ENCODE peak calls at places on chromosome 17, in four cellular contexts. One of them, this sample, is unnamed.

GRCh38 chr17:17835415-17836249 is 1.2 kb downstream of the SREBF1 start:
- DNase-seq in MG63: no peak
- DNase-seq in naive thymus-derived CD4-positive, alpha-beta T cell: no peak
- DNase-seq in Peyer's patch: no peak
- DNase-seq in this sample: no peak

GRCh38 chr17:32567511-32567910 is 80.7 kb downstream of the CDK5R1 start:
- DNase-seq in MG63: no peak
- DNase-seq in naive thymus-derived CD4-positive, alpha-beta T cell: no peak
- DNase-seq in Peyer's patch: no peak
- DNase-seq in this sample: no peak

GRCh38 chr17:50953831-50954601 is 87.9 kb upstream of the TOB1 start:
- DNase-seq in MG63: no peak
- DNase-seq in naive thymus-derived CD4-positive, alpha-beta T cell: no peak
- DNase-seq in Peyer's patch: no peak
- DNase-seq in this sample: peak; percentile 91

GRCh38 chr17:11506635-11507034 is 91.6 kb upstream of the DNAH9 start:
- DNase-seq in MG63: peak; percentile 16
- DNase-seq in naive thymus-derived CD4-positive, alpha-beta T cell: no peak
- DNase-seq in Peyer's patch: no peak
- DNase-seq in this sample: no peak

GRCh38 chr17:41352597-41353366 is 2.2 kb upstream of the KRT33A start:
- DNase-seq in MG63: no peak
- DNase-seq in naive thymus-derived CD4-positive, alpha-beta T cell: no peak
- DNase-seq in Peyer's patch: no peak
- DNase-seq in this sample: no peak

GRCh38 chr17:36505171-36505570 is 18.7 kb downstream of the ZNHIT3 start:
- DNase-seq in MG63: no peak
- DNase-seq in naive thymus-derived CD4-positive, alpha-beta T cell: no peak
- DNase-seq in Peyer's patch: no peak
- DNase-seq in this sample: no peak

GRCh38 chr17:8189041-8189710 is 804 bp downstream of the BORCS6 start:
- DNase-seq in MG63: no peak
- DNase-seq in naive thymus-derived CD4-positive, alpha-beta T cell: peak; percentile 21
- DNase-seq in Peyer's patch: peak; percentile 73
- DNase-seq in this sample: no peak

GRCh38 chr17:74554909-74555308 is 9.0 kb upstream of the CD300C start:
- DNase-seq in MG63: no peak
- DNase-seq in naive thymus-derived CD4-positive, alpha-beta T cell: no peak
- DNase-seq in Peyer's patch: no peak
- DNase-seq in this sample: no peak

GRCh38 chr17:64773836-64774761 is 112.0 kb upstream of the SMURF2 start:
- DNase-seq in MG63: peak; percentile 65
- DNase-seq in naive thymus-derived CD4-positive, alpha-beta T cell: no peak
- DNase-seq in Peyer's patch: peak; percentile 88
- DNase-seq in this sample: peak; percentile 81

GRCh38 chr17:34177642-34178041 is 77.4 kb upstream of the CCL2 start:
- DNase-seq in MG63: no peak
- DNase-seq in naive thymus-derived CD4-positive, alpha-beta T cell: no peak
- DNase-seq in Peyer's patch: no peak
- DNase-seq in this sample: no peak

DNA sequence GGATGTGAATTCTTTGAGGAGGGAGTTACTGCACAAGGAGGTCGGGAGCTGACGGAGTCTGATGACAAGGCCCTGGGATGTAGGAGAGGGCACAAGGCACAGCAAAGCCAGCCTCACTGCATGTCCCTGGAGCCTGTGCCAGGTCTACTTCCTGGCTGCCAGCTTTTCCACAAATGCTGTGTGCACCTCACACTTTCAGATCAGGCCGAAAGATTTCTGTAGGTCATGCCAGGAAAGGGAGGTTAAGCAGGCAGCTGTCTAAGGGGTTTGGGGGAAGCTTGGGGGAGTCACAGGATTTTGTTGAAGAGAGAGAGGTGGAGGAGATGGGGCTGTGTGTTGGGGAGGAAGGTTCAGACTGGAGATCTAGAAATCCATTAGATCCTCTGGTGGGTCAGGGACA is 792.5 kb downstream of the KCNJ18 start:
- DNase-seq in MG63: no peak
- DNase-seq in naive thymus-derived CD4-positive, alpha-beta T cell: no peak
- DNase-seq in Peyer's patch: no peak
- DNase-seq in this sample: no peak
- H3K9me3 ChIP-seq in MG63: no peaks in the 10 kb centered on the region
- H3K9me3 ChIP-seq in naive thymus-derived CD4-positive, alpha-beta T cell: peaks cover 20% of the 10 kb centered on the region
- H3K9me3 ChIP-seq in Peyer's patch: no peaks in the 10 kb centered on the region
- H3K9me3 ChIP-seq in this sample: no peaks in the 10 kb centered on the region

GRCh38 chr17:10077561-10078299 is 120.7 kb downstream of the GAS7 start:
- DNase-seq in MG63: no peak
- DNase-seq in naive thymus-derived CD4-positive, alpha-beta T cell: no peak
- DNase-seq in Peyer's patch: no peak
- DNase-seq in this sample: no peak
- H3K9me3 ChIP-seq in MG63: peaks cover 6% of the 10 kb centered on the region
- H3K9me3 ChIP-seq in naive thymus-derived CD4-positive, alpha-beta T cell: no peaks in the 10 kb centered on the region
- H3K9me3 ChIP-seq in Peyer's patch: no peaks in the 10 kb centered on the region
- H3K9me3 ChIP-seq in this sample: no peaks in the 10 kb centered on the region

GRCh38 chr17:22692066-22692800 is 999.9 kb downstream of the KCNJ18 start:
- DNase-seq in MG63: no peak
- DNase-seq in naive thymus-derived CD4-positive, alpha-beta T cell: no peak
- DNase-seq in Peyer's patch: no peak
- DNase-seq in this sample: no peak

GRCh38 chr17:22692801-22693171 is 1000.5 kb downstream of the KCNJ18 start:
- DNase-seq in MG63: no peak
- DNase-seq in naive thymus-derived CD4-positive, alpha-beta T cell: no peak
- DNase-seq in Peyer's patch: no peak
- DNase-seq in this sample: no peak

GRCh38 chr17:22694362-22695227 is 1002.3 kb downstream of the KCNJ18 start:
- DNase-seq in MG63: no peak
- DNase-seq in naive thymus-derived CD4-positive, alpha-beta T cell: no peak
- DNase-seq in Peyer's patch: no peak
- DNase-seq in this sample: no peak

GRCh38 chr17:22695228-22695619 is 1002.9 kb downstream of the KCNJ18 start:
- DNase-seq in MG63: no peak
- DNase-seq in naive thymus-derived CD4-positive, alpha-beta T cell: no peak
- DNase-seq in Peyer's patch: no peak
- DNase-seq in this sample: no peak
- H3K9me3 ChIP-seq in MG63: no peaks in the 10 kb centered on the region
- H3K9me3 ChIP-seq in naive thymus-derived CD4-positive, alpha-beta T cell: peaks cover 23% of the 10 kb centered on the region
- H3K9me3 ChIP-seq in Peyer's patch: no peaks in the 10 kb centered on the region
- H3K9me3 ChIP-seq in this sample: peaks cover 2% of the 10 kb centered on the region

GRCh38 chr17:21679256-21680146 is 12.8 kb upstream of the KCNJ18 start:
- DNase-seq in MG63: no peak
- DNase-seq in naive thymus-derived CD4-positive, alpha-beta T cell: no peak
- DNase-seq in Peyer's patch: peak; percentile 44
- DNase-seq in this sample: peak; percentile 53
- H3K9me3 ChIP-seq in MG63: no peaks in the 10 kb centered on the region
- H3K9me3 ChIP-seq in naive thymus-derived CD4-positive, alpha-beta T cell: no peaks in the 10 kb centered on the region
- H3K9me3 ChIP-seq in Peyer's patch: no peaks in the 10 kb centered on the region
- H3K9me3 ChIP-seq in this sample: no peaks in the 10 kb centered on the region

GRCh38 chr17:869067-869466 is 86.9 kb downstream of the MRM3 start:
- DNase-seq in MG63: peak; percentile 86
- DNase-seq in naive thymus-derived CD4-positive, alpha-beta T cell: no peak
- DNase-seq in Peyer's patch: no peak
- DNase-seq in this sample: no peak

GRCh38 chr17:872843-873242 is 90.7 kb downstream of the MRM3 start:
- DNase-seq in MG63: no peak
- DNase-seq in naive thymus-derived CD4-positive, alpha-beta T cell: no peak
- DNase-seq in Peyer's patch: no peak
- DNase-seq in this sample: no peak

GRCh38 chr17:867896-868489 is 85.8 kb downstream of the MRM3 start:
- DNase-seq in MG63: no peak
- DNase-seq in naive thymus-derived CD4-positive, alpha-beta T cell: no peak
- DNase-seq in Peyer's patch: no peak
- DNase-seq in this sample: no peak

GRCh38 chr17:871731-872517 is 89.8 kb downstream of the MRM3 start:
- DNase-seq in MG63: no peak
- DNase-seq in naive thymus-derived CD4-positive, alpha-beta T cell: peak; percentile 18
- DNase-seq in Peyer's patch: no peak
- DNase-seq in this sample: no peak

DNA sequence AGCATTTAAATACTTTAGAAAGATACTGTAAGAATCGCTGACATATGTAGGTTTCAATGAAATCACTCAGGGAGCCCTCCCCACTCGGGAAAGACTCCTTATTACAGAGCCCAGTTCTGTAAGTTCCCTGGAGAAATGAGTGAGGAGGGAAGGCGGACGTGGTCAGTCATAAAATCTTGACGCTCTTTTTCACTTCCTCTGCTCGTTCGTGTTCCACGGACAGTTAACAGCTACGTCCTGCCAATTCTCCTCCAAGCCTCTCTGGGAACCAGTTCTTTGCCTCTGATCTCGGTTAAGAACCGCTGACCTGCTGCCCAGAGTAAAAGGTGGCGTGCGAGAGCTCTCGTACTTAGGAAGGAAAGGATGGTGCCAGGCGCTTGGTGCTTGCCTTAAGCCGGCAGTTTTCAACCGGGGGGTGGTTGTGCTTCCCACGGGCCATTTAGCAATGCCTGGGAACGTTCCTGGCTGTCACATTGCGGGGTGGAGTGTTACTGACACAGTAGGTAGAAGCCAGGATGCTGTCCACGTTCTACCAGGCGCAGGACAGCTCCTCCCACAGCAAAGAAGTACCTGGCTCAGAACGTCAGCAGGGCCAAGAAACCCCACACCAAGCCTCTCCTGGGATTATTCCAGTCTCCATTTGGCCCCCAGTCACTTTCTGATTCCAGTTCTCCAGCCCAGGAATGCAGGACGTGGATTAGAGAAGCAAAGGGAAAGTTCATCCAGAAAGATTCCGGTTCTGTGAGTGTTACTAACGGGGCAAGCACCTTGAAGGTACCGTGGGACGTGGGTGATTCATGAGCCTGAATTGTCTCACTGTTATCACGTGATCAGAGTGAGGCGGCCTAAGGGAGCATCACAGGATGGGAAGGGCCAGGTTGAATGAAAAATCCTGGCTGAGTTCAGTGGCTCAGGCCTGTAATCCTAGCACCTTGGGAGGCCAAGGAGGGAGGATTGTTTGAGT is 87.7 kb downstream of the MRM3 start:
- DNase-seq in MG63: no peak
- DNase-seq in naive thymus-derived CD4-positive, alpha-beta T cell: no peak
- DNase-seq in Peyer's patch: no peak
- DNase-seq in this sample: peak; percentile 93
- H3K9me3 ChIP-seq in MG63: no peaks in the 10 kb centered on the region
- H3K9me3 ChIP-seq in naive thymus-derived CD4-positive, alpha-beta T cell: no peaks in the 10 kb centered on the region
- H3K9me3 ChIP-seq in Peyer's patch: no peaks in the 10 kb centered on the region
- H3K9me3 ChIP-seq in this sample: no peaks in the 10 kb centered on the region

GRCh38 chr17:21816592-21817567 is 124.6 kb downstream of the KCNJ18 start:
- DNase-seq in MG63: no peak
- DNase-seq in naive thymus-derived CD4-positive, alpha-beta T cell: no peak
- DNase-seq in Peyer's patch: no peak
- DNase-seq in this sample: no peak

GRCh38 chr17:21817791-21818364 is 125.6 kb downstream of the KCNJ18 start:
- DNase-seq in MG63: no peak
- DNase-seq in naive thymus-derived CD4-positive, alpha-beta T cell: no peak
- DNase-seq in Peyer's patch: no peak
- DNase-seq in this sample: no peak

GRCh38 chr17:21814776-21815175 is 122.5 kb downstream of the KCNJ18 start:
- DNase-seq in MG63: no peak
- DNase-seq in naive thymus-derived CD4-positive, alpha-beta T cell: no peak
- DNase-seq in Peyer's patch: no peak
- DNase-seq in this sample: no peak

DNA sequence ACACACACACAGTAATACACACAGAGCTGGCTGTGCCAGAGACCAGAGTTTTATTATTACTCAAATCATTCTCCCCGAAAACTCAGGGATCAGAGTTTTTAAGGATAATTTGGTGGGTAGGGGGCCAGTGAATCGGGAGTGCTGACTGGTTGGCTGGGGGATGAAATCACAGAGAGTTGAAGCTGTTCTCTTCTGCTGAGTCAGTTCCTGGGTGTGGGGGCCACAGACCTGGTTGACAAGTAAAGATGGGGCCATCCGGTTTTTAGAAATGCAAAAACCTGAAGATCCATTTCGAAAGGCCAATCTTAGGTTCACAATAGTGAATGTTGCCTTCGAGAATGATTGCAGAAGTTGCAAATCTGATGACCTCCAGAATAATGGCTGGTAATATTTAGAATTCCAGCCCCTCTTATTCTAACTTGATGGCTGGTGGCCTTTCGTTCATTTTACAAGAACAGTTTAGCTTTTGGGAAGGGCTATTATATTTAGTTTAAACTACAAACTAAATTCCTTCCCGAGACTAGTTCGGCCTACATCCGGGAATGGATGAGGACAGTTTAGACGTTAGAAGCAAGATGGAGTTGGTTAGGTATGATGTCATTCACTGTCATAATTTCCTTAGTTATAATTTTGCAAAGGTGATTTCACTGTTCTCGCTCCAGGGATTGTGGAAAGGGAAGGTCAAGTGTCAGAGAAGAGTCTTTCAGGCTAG is 123.2 kb downstream of the KCNJ18 start:
- DNase-seq in MG63: no peak
- DNase-seq in naive thymus-derived CD4-positive, alpha-beta T cell: no peak
- DNase-seq in Peyer's patch: no peak
- DNase-seq in this sample: no peak
- H3K9me3 ChIP-seq in MG63: no peaks in the 10 kb centered on the region
- H3K9me3 ChIP-seq in naive thymus-derived CD4-positive, alpha-beta T cell: peaks cover 5% of the 10 kb centered on the region
- H3K9me3 ChIP-seq in Peyer's patch: no peaks in the 10 kb centered on the region
- H3K9me3 ChIP-seq in this sample: peaks cover 8% of the 10 kb centered on the region

DNA sequence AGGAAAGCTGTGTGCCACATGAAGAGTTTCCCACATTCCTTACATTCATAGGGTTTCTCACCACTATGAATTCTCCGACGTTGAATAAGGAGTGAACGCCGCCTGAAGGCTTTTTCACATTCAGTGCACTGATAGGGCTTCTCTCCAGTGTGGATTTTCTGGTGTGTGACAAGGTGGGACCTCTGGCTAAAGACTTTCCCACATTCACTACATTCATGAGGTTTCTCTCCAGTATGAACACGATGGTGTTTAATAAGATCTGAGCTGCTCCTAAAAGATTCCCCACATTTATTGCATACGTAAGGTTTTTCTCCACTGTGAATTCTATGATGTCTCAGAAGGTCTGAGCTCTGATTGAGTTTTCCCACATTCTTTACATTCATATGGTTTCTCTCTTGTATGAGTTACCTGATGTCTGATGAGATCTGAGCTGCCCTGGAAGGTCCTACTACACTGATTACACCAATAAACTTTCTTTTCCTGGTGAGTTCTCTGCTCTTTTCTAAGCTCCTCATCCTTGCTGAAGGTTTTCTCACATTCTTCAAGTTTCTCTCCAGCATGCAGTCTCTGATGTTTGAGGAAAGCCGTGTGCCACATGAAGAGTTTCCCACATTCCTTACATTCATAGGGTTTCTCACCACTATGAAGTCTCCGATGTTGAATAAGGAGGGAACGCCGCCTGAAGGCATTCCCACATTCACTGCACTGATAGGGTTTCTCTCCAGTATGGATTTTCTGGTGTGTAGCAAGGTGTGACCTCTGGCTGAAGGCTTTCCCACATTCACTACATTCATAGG is 10.0 kb downstream of the ZNF594 start:
- DNase-seq in MG63: no peak
- DNase-seq in naive thymus-derived CD4-positive, alpha-beta T cell: no peak
- DNase-seq in Peyer's patch: no peak
- DNase-seq in this sample: no peak
- H3K9me3 ChIP-seq in MG63: peaks cover 36% of the 10 kb centered on the region
- H3K9me3 ChIP-seq in naive thymus-derived CD4-positive, alpha-beta T cell: peaks cover 93% of the 10 kb centered on the region
- H3K9me3 ChIP-seq in Peyer's patch: peaks cover 10% of the 10 kb centered on the region
- H3K9me3 ChIP-seq in this sample: peaks cover 67% of the 10 kb centered on the region

GRCh38 chr17:5100832-5101231 is 10.8 kb downstream of the ZNF232 start:
- DNase-seq in MG63: no peak
- DNase-seq in naive thymus-derived CD4-positive, alpha-beta T cell: no peak
- DNase-seq in Peyer's patch: no peak
- DNase-seq in this sample: no peak
- H3K9me3 ChIP-seq in MG63: no peaks in the 10 kb centered on the region
- H3K9me3 ChIP-seq in naive thymus-derived CD4-positive, alpha-beta T cell: peaks cover 16% of the 10 kb centered on the region
- H3K9me3 ChIP-seq in Peyer's patch: peaks cover 7% of the 10 kb centered on the region
- H3K9me3 ChIP-seq in this sample: peaks cover 27% of the 10 kb centered on the region

GRCh38 chr17:52737071-52737470 is 578.6 kb upstream of the CA10 start:
- DNase-seq in MG63: no peak
- DNase-seq in naive thymus-derived CD4-positive, alpha-beta T cell: no peak
- DNase-seq in Peyer's patch: no peak
- DNase-seq in this sample: no peak
- H3K9me3 ChIP-seq in MG63: no peaks in the 10 kb centered on the region
- H3K9me3 ChIP-seq in naive thymus-derived CD4-positive, alpha-beta T cell: no peaks in the 10 kb centered on the region
- H3K9me3 ChIP-seq in Peyer's patch: no peaks in the 10 kb centered on the region
- H3K9me3 ChIP-seq in this sample: no peaks in the 10 kb centered on the region